ENCODE peak calls at places on chromosome 16, in seven cellular contexts. J is prostate gland, D is cardiac fibroblast, C is AG04449, F is dorsolateral prefrontal cortex, S is uterus, B is lower lobe of right lung. Q is an unnamed sample.

GRCh38 chr16:54077412-54077821 is 209.2 kb downstream of the IRX3 start:
- DNase-seq in J (no peak), D (peak; percentile 41), C (peak; percentile 4), F (no peak), S (no peak), B (no peak), Q (peak; percentile 41)

GRCh38 chr16:22372882-22373661 is 1.3 kb downstream of the CDR2 start:
- DNase-seq in J (no peak), D (no peak), C (no peak), F (no peak), S (no peak), B (no peak), Q (peak; percentile 28)

GRCh38 chr16:89200850-89201466 is 621 bp upstream of the SLC22A31 start:
- DNase-seq in J (no peak), D (no peak), C (no peak), F (no peak), S (no peak), B (peak; percentile 51), Q (no peak)

GRCh38 chr16:57392694-57393093 is 11.9 kb upstream of the CCL17 start:
- DNase-seq in J (peak; percentile 77), D (no peak), C (no peak), F (no peak), S (no peak), B (no peak), Q (no peak)

GRCh38 chr16:83830091-83830768 is 22.5 kb downstream of the HSBP1 start:
- DNase-seq in J (no peak), D (no peak), C (no peak), F (no peak), S (no peak), B (no peak), Q (no peak)

GRCh38 chr16:23905027-23905426 is 69.2 kb downstream of the PRKCB start:
- DNase-seq in J (peak; percentile 47), D (peak; percentile 5), C (peak; percentile 55), F (no peak), S (peak; percentile 30), B (peak; percentile 50), Q (peak; percentile 18)

GRCh38 chr16:19528666-19529065 is 4.9 kb downstream of the CCP110 start:
- DNase-seq in J (no peak), D (no peak), C (no peak), F (no peak), S (no peak), B (no peak), Q (no peak)

GRCh38 chr16:75385507-75386152 is 47.7 kb downstream of the CFDP1 start:
- DNase-seq in J (no peak), D (peak; percentile 94), C (peak; percentile 71), F (no peak), S (no peak), B (no peak), Q (peak; percentile 89)

GRCh38 chr16:3401719-3402397 is 843 bp downstream of the ZNF174 start:
- DNase-seq in J (no peak), D (peak; percentile 21), C (no peak), F (no peak), S (no peak), B (no peak), Q (peak; percentile 50)

GRCh38 chr16:2825899-2826298 is 4.2 kb upstream of the ZG16B start:
- DNase-seq in J (no peak), D (no peak), C (no peak), F (no peak), S (no peak), B (peak; percentile 34), Q (no peak)

GRCh38 chr16:67326472-67327309 is at the start of the genes KCTD19 and LRRC36:
- DNase-seq in J (peak; percentile 35), D (no peak), C (no peak), F (no peak), S (peak; percentile 55), B (peak; percentile 84), Q (peak; percentile 56)

GRCh38 chr16:4115209-4115940 is 867 bp downstream of the ADCY9 start:
- DNase-seq in J (peak; percentile 23), D (peak; percentile 78), C (no peak), F (peak; percentile 53), S (peak; percentile 50), B (peak; percentile 75), Q (peak; percentile 70)

GRCh38 chr16:57643166-57643813 is 14.9 kb downstream of the ADGRG1 start:
- DNase-seq in J (no peak), D (peak; percentile 45), C (peak; percentile 33), F (no peak), S (no peak), B (no peak), Q (peak; percentile 59)

GRCh38 chr16:57253410-57253927 is 8.4 kb downstream of the ARL2BP start:
- DNase-seq in J (no peak), D (no peak), C (no peak), F (no peak), S (no peak), B (peak; percentile 10), Q (peak; percentile 30)

GRCh38 chr16:46768809-46769208 is 20.7 kb upstream of the MYLK3 start:
- DNase-seq in J (no peak), D (no peak), C (no peak), F (no peak), S (no peak), B (no peak), Q (no peak)

GRCh38 chr16:11497329-11497805 is 89.4 kb downstream of the LITAF start:
- DNase-seq in J (peak; percentile 95), D (peak; percentile 78), C (no peak), F (peak; percentile 89), S (peak; percentile 76), B (peak; percentile 93), Q (peak; percentile 71)

GRCh38 chr16:88385112-88385594 is 2.4 kb downstream of the ZNF469 start:
- DNase-seq in J (no peak), D (no peak), C (no peak), F (peak; percentile 8), S (no peak), B (no peak), Q (no peak)

GRCh38 chr16:27972500-27972899 is 91.0 kb downstream of the GSG1L start:
- DNase-seq in J (no peak), D (peak; percentile 33), C (no peak), F (no peak), S (no peak), B (no peak), Q (peak; percentile 6)

GRCh38 chr16:70688266-70688742 is 2.5 kb upstream of the MTSS2 start:
- DNase-seq in J (peak; percentile 63), D (peak; percentile 91), C (no peak), F (peak; percentile 83), S (peak; percentile 76), B (peak; percentile 84), Q (no peak)

GRCh38 chr16:11534262-11534661 is 52.5 kb downstream of the LITAF start:
- DNase-seq in J (no peak), D (peak; percentile 50), C (no peak), F (no peak), S (no peak), B (no peak), Q (peak; percentile 56)

GRCh38 chr16:11276880-11277593 is 757 bp upstream of the PRM2 start:
- DNase-seq in J (no peak), D (no peak), C (no peak), F (no peak), S (no peak), B (no peak), Q (no peak)

GRCh38 chr16:4680673-4681470 is 12.5 kb upstream of the NUDT16L1 start:
- DNase-seq in J (peak; percentile 37), D (no peak), C (no peak), F (no peak), S (no peak), B (peak; percentile 58), Q (no peak)

GRCh38 chr16:3095869-3096268 is 3.2 kb downstream of the ZSCAN10 start:
- DNase-seq in J (no peak), D (no peak), C (no peak), F (no peak), S (no peak), B (peak; percentile 71), Q (no peak)

GRCh38 chr16:84947022-84947421 is 64.3 kb downstream of the ZDHHC7 start:
- DNase-seq in J (peak; percentile 93), D (no peak), C (no peak), F (no peak), S (peak; percentile 73), B (no peak), Q (no peak)

GRCh38 chr16:58464916-58465731 is 34.8 kb upstream of the NDRG4 start:
- DNase-seq in J (no peak), D (peak; percentile 12), C (no peak), F (no peak), S (no peak), B (no peak), Q (no peak)

GRCh38 chr16:57576429-57576870 is 34.0 kb downstream of the ADGRG5 start:
- DNase-seq in J (peak; percentile 67), D (peak; percentile 74), C (no peak), F (peak; percentile 76), S (peak; percentile 73), B (peak; percentile 79), Q (peak; percentile 84)

GRCh38 chr16:83878838-83879237 is 20.1 kb upstream of the MLYCD start:
- DNase-seq in J (peak; percentile 16), D (peak; percentile 71), C (no peak), F (no peak), S (no peak), B (no peak), Q (peak; percentile 65)

GRCh38 chr16:70767377-70768204 is 33.4 kb downstream of the VAC14 start:
- DNase-seq in J (no peak), D (no peak), C (no peak), F (no peak), S (no peak), B (no peak), Q (peak; percentile 56)

GRCh38 chr16:56927471-56927870 is 4.5 kb upstream of the HERPUD1 start:
- DNase-seq in J (no peak), D (no peak), C (no peak), F (no peak), S (no peak), B (no peak), Q (no peak)

GRCh38 chr16:25563700-25564099 is 128.1 kb upstream of the HS3ST4 start:
- DNase-seq in J (no peak), D (no peak), C (no peak), F (no peak), S (no peak), B (no peak), Q (no peak)
- TF ChIP-seq CTCF in J (no peak), D (no peak), C (no peak), F (no peak), S (no peak), B (no peak), Q (no peak)

DNA sequence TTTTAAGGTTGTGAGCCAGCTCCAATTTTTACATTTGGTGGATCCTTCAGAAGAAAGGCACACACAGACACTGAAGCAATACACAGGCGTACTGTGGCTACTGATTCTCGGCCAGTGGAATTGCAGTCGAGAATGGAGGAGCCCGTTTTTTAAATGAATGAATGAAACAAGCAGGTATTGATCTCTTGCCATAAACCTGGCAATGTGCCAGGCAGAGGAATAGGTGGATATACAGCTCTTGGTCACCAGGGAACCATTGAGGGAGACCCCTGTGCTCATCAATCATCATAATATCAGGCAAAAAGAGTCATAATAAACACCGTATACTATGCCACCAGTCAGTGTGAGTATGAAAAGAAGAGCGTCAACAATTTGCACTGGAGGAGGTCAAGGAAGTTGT is 140.3 kb upstream of the FOXF1 start:
- DNase-seq in J (no peak), D (no peak), C (no peak), F (no peak), S (no peak), B (no peak), Q (no peak)
- TF ChIP-seq CTCF in J (no peak), D (no peak), C (no peak), F (no peak), S (no peak), B (no peak), Q (no peak)

GRCh38 chr16:69494993-69495392 is 70.6 kb downstream of the CYB5B start:
- DNase-seq in J (no peak), D (peak; percentile 21), C (no peak), F (no peak), S (no peak), B (no peak), Q (no peak)
- TF ChIP-seq CTCF in J (no peak), D (peak; percentile 38), C (no peak), F (no peak), S (no peak), B (peak; percentile 34), Q (no peak)

GRCh38 chr16:15915555-15916081 is 27.2 kb upstream of the CEP20 start:
- DNase-seq in J (no peak), D (no peak), C (no peak), F (no peak), S (no peak), B (no peak), Q (no peak)
- TF ChIP-seq CTCF in J (no peak), D (no peak), C (no peak), F (no peak), S (no peak), B (no peak), Q (no peak)

Q was measured in foreskin fibroblast.